ENCODE peak calls at places on chromosomes 12 and 14, in eight cellular contexts. B is stimulated activated CD8-positive, alpha-beta memory T cell treated with anti-CD3 and anti-CD28 coated beads, Interleukin-7, amount 100 ng/mL, for 48 hours; J is EL; A is hippocampal formation; R is NAMALWA; F is activated CD4-positive, alpha-beta T cell treated with anti-CD3 and anti-CD28 coated beads, Interleukin-2, amount 50 U/mL, for 24 hours; O is fibroblast of mammary gland; V is HTR-8/SVneo. S is an unnamed sample.

GRCh38 chr14:70755655-70756054 is 53.7 kb downstream of the MAP3K9 start:
- DNase-seq in B (no peak), J (no peak), A (no peak), R (no peak), F (no peak), O (no peak), V (no peak), S (peak; percentile 7)

GRCh38 chr12:4974217-4974616 is 64.5 kb downstream of the KCNA1 start:
- DNase-seq in B (no peak), J (no peak), A (no peak), R (no peak), F (no peak), O (no peak), V (no peak), S (no peak)

GRCh38 chr12:105492591-105492990 is 162.1 kb downstream of the C12orf75 start:
- DNase-seq in B (no peak), J (peak; percentile 58), A (no peak), R (no peak), F (no peak), O (peak; percentile 10), V (no peak), S (peak; percentile 91)

GRCh38 chr12:90280033-90280432 is 571.4 kb upstream of the ATP2B1 start:
- DNase-seq in B (no peak), J (peak; percentile 66), A (no peak), R (no peak), F (no peak), O (peak; percentile 83), V (no peak), S (peak; percentile 25)

GRCh38 chr14:26960049-26960688 is 362.3 kb upstream of the NOVA1 start:
- DNase-seq in B (no peak), J (no peak), A (no peak), R (no peak), F (no peak), O (no peak), V (no peak), S (no peak)

GRCh38 chr12:124551268-124552144 is 15.9 kb downstream of the NCOR2 start:
- DNase-seq in B (no peak), J (no peak), A (peak; percentile 23), R (no peak), F (no peak), O (no peak), V (no peak), S (peak; percentile 67)

GRCh38 chr12:108257004-108257403 is 82.1 kb downstream of the CMKLR1 start:
- DNase-seq in B (no peak), J (no peak), A (no peak), R (no peak), F (no peak), O (no peak), V (no peak), S (no peak)

GRCh38 chr12:52474212-52474611 is 607 bp upstream of the KRT6C start:
- DNase-seq in B (no peak), J (no peak), A (no peak), R (no peak), F (no peak), O (no peak), V (no peak), S (no peak)

GRCh38 chr12:81668475-81668874 is 90.7 kb downstream of the PPFIA2 start:
- DNase-seq in B (no peak), J (peak; percentile 50), A (peak; percentile 22), R (no peak), F (no peak), O (peak; percentile 94), V (peak; percentile 9), S (peak; percentile 54)